ENCODE peak calls at places on chromosomes 7 and 10, in seven cellular contexts. W is K562, L is fibroblast of lung, T is astrocyte, O is neural progenitor cell, B is H9, D is hepatocyte. R is an unnamed sample.
A peak's percentile ranks its signal among the peaks of the same experiment; 100 is the strongest.

GRCh38 chr7:93902777-93903423 is 3.5 kb upstream of the GNGT1 start:
- DNase-seq in W (peak; percentile 59), L (peak; percentile 79), T (peak; percentile 44), O (peak; percentile 62), B (peak; percentile 35), D (peak; percentile 57), R (peak; percentile 60)

GRCh38 chr7:6395898-6396582 is 51.7 kb downstream of the DAGLB start:
- DNase-seq in W (no peak), L (no peak), T (no peak), O (no peak), B (no peak), D (no peak), R (no peak)

GRCh38 chr7:21967500-21968099 is 21.9 kb upstream of the CDCA7L start:
- DNase-seq in W (no peak), L (no peak), T (no peak), O (no peak), B (no peak), D (no peak), R (peak; percentile 75)

GRCh38 chr7:36972140-36972518 is 247.8 kb upstream of the AOAH start:
- DNase-seq in W (no peak), L (no peak), T (no peak), O (peak; percentile 37), B (no peak), D (peak; percentile 60), R (no peak)

GRCh38 chr7:158164101-158165095 is 423.2 kb downstream of the PTPRN2 start:
- DNase-seq in W (no peak), L (no peak), T (no peak), O (peak; percentile 29), B (no peak), D (no peak), R (no peak)

GRCh38 chr7:45911311-45911710 is 9.8 kb downstream of the IGFBP3 start:
- DNase-seq in W (no peak), L (no peak), T (no peak), O (no peak), B (no peak), D (no peak), R (no peak)

GRCh38 chr7:73704640-73705550 is 14.6 kb downstream of the STX1A start:
- DNase-seq in W (no peak), L (peak; percentile 47), T (peak; percentile 79), O (no peak), B (no peak), D (peak; percentile 20), R (no peak)

GRCh38 chr7:492714-493065 is 27.0 kb downstream of the PDGFA start:
- DNase-seq in W (no peak), L (no peak), T (no peak), O (no peak), B (no peak), D (no peak), R (no peak)

GRCh38 chr7:45080265-45080957 is 8.4 kb downstream of the NACAD start:
- DNase-seq in W (no peak), L (no peak), T (no peak), O (no peak), B (peak; percentile 22), D (no peak), R (no peak)

GRCh38 chr7:132321387-132321786 is 254.9 kb downstream of the PLXNA4 start:
- DNase-seq in W (no peak), L (no peak), T (no peak), O (peak; percentile 8), B (no peak), D (no peak), R (no peak)

GRCh38 chr10:17010363-17011145 is 119.1 kb downstream of the CUBN start:
- DNase-seq in W (no peak), L (no peak), T (no peak), O (no peak), B (no peak), D (no peak), R (no peak)

GRCh38 chr7:67937717-67938191 is 941.1 kb downstream of the TYW1 start:
- DNase-seq in W (no peak), L (peak; percentile 44), T (peak; percentile 98), O (no peak), B (no peak), D (peak; percentile 60), R (no peak)

GRCh38 chr10:6173203-6173602 is 29.5 kb upstream of the PFKFB3 start:
- DNase-seq in W (peak; percentile 38), L (no peak), T (no peak), O (peak; percentile 56), B (peak; percentile 63), D (no peak), R (peak; percentile 65)

GRCh38 chr10:13993169-13993568 is 337.6 kb downstream of the FRMD4A start:
- DNase-seq in W (no peak), L (peak; percentile 88), T (peak; percentile 85), O (no peak), B (no peak), D (peak; percentile 28), R (no peak)

GRCh38 chr10:73588656-73589055 is 2.5 kb downstream of the USP54 start:
- DNase-seq in W (no peak), L (peak; percentile 8), T (peak; percentile 10), O (no peak), B (no peak), D (peak; percentile 26), R (no peak)

GRCh38 chr7:131507592-131508331 is 48.7 kb downstream of the PODXL start:
- DNase-seq in W (peak; percentile 89), L (peak; percentile 61), T (peak; percentile 21), O (peak; percentile 78), B (no peak), D (peak; percentile 92), R (peak; percentile 73)

GRCh38 chr7:76409537-76409936 is at the start of gene SSC4D:
- DNase-seq in W (peak; percentile 80), L (no peak), T (no peak), O (peak; percentile 67), B (peak; percentile 93), D (peak; percentile 59), R (no peak)

GRCh38 chr10:69051303-69051702 is 36.6 kb upstream of the SRGN start:
- DNase-seq in W (no peak), L (peak; percentile 46), T (no peak), O (no peak), B (no peak), D (no peak), R (no peak)

GRCh38 chr7:55502209-55502608 is 70.1 kb downstream of the VOPP1 start:
- DNase-seq in W (no peak), L (no peak), T (no peak), O (peak; percentile 54), B (no peak), D (no peak), R (no peak)

GRCh38 chr10:23315966-23316365 is 28.6 kb downstream of the C10orf67 start:
- DNase-seq in W (no peak), L (no peak), T (no peak), O (no peak), B (no peak), D (no peak), R (no peak)

GRCh38 chr10:12483996-12484944 is 134.9 kb downstream of the CAMK1D start:
- DNase-seq in W (no peak), L (no peak), T (no peak), O (no peak), B (no peak), D (no peak), R (no peak)

GRCh38 chr7:55534262-55534915 is 37.9 kb downstream of the VOPP1 start:
- DNase-seq in W (no peak), L (peak; percentile 52), T (peak; percentile 70), O (no peak), B (no peak), D (no peak), R (peak; percentile 96)

GRCh38 chr7:143375298-143376034 is 5.7 kb upstream of the ZYX start:
- DNase-seq in W (no peak), L (no peak), T (no peak), O (no peak), B (no peak), D (no peak), R (peak; percentile 40)

GRCh38 chr7:1092806-1093505 is 5.0 kb downstream of the GPER1 start:
- DNase-seq in W (no peak), L (no peak), T (no peak), O (no peak), B (no peak), D (peak; percentile 72), R (no peak)

GRCh38 chr10:129971381-129972144 is 7.5 kb upstream of the EBF3 start:
- DNase-seq in W (peak; percentile 54), L (peak; percentile 47), T (no peak), O (peak; percentile 91), B (peak; percentile 64), D (peak; percentile 86), R (no peak)
- TF ChIP-seq CTCF in W (peak; percentile 42), L (no peak), T (no peak), O (peak; percentile 56), B (peak; percentile 60), D (peak; percentile 51), R (peak; percentile 36)

GRCh38 chr10:89283988-89284475 is 17.8 kb upstream of the IFIT2 start:
- DNase-seq in W (no peak), L (peak; percentile 97), T (peak; percentile 70), O (peak; percentile 21), B (peak; percentile 50), D (peak; percentile 78), R (no peak)
- H2AFZ ChIP-seq in W (no peak overlapping the region), L (peak overlapping the region; percentile 28), T (peak overlapping the region; percentile 84), O (peak overlapping the region; percentile 94), B (peak overlapping the region; percentile 71), D (peak overlapping the region; percentile 34), R (no peak overlapping the region)

DNA sequence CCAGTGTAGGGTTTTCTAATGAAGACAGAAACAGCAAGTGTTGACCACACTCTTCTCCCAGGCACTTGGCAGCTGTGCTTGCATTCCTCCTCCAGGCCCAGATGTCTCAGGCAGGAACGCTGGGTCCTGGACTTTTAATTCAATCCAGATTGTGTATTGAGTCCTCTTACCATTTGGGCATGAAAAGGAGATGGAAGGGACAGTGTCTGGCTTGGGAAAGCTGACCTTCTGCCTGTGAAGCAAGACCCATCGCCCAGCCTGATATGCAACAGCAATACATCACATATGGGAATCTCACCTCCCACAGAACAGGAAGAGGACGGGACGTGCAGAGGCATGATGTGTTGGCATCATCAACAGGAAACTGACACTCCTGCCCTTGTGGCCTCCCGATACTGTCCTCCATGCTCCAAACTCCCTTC is 174.4 kb upstream of the LYZL2 start:
- DNase-seq in W (no peak), L (peak; percentile 59), T (peak; percentile 70), O (no peak), B (no peak), D (no peak), R (no peak)
- H3K27ac ChIP-seq in W (no peak overlapping the region), L (peak overlapping the region; percentile 46), T (no peak overlapping the region), O (no peak overlapping the region), B (no peak overlapping the region), D (peak overlapping the region; percentile 89), R (no peak overlapping the region)

GRCh38 chr7:108455524-108455832 is 758 bp downstream of the NRCAM start:
- DNase-seq in W (no peak), L (no peak), T (no peak), O (no peak), B (no peak), D (peak; percentile 40), R (no peak)

GRCh38 chr7:108455833-108456677 is at the start of gene NRCAM:
- DNase-seq in W (peak; percentile 76), L (peak; percentile 46), T (peak; percentile 44), O (peak; percentile 95), B (peak; percentile 94), D (peak; percentile 88), R (no peak)

GRCh38 chr7:108454317-108454673 is 1.9 kb downstream of the NRCAM start:
- DNase-seq in W (no peak), L (no peak), T (no peak), O (no peak), B (no peak), D (no peak), R (no peak)

GRCh38 chr7:108453320-108453719 is 2.9 kb downstream of the NRCAM start:
- DNase-seq in W (no peak), L (no peak), T (no peak), O (no peak), B (no peak), D (no peak), R (no peak)

GRCh38 chr7:108454674-108455523 is 1.3 kb downstream of the NRCAM start:
- DNase-seq in W (no peak), L (peak; percentile 44), T (peak; percentile 42), O (peak; percentile 70), B (peak; percentile 60), D (peak; percentile 41), R (no peak)
- TF ChIP-seq CTCF in W (no peak), L (no peak), T (no peak), O (no peak), B (peak; percentile 39), D (peak; percentile 10), R (no peak)

R was measured in OCI-LY7.